ENCODE peak calls at places on chromosomes 6 and 20, in five cellular contexts. M is upper lobe of right lung; L is right atrium auricular region; U is MM.1S; S is CD4-positive, alpha-beta memory T cell. Q is an unnamed sample.

GRCh38 chr6:42075159-42075838 is 25.0 kb downstream of the TAF8 start:
- DNase-seq in M (peak; percentile 90), L (peak; percentile 88), U (peak; percentile 39), S (peak; percentile 36), Q (peak; percentile 70)

GRCh38 chr6:149266659-149267058 is 50.9 kb upstream of the TAB2 start:
- DNase-seq in M (no peak), L (no peak), U (peak; percentile 43), S (no peak), Q (no peak)

GRCh38 chr6:139436521-139437348 is 62.3 kb upstream of the CITED2 start:
- DNase-seq in M (no peak), L (no peak), U (no peak), S (no peak), Q (no peak)

GRCh38 chr6:113306552-113307145 is 550.5 kb upstream of the MARCKS start:
- DNase-seq in M (peak; percentile 68), L (peak; percentile 62), U (peak; percentile 55), S (peak; percentile 22), Q (peak; percentile 62)

GRCh38 chr6:44020148-44020547 is 107.1 kb downstream of the MRPL14 start:
- DNase-seq in M (peak; percentile 30), L (no peak), U (no peak), S (no peak), Q (no peak)

GRCh38 chr6:152309648-152310047 is 327.5 kb downstream of the SYNE1 start:
- DNase-seq in M (no peak), L (no peak), U (peak; percentile 12), S (peak; percentile 79), Q (no peak)

GRCh38 chr6:85792278-85792677 is 149.6 kb upstream of the SYNCRIP start:
- DNase-seq in M (no peak), L (no peak), U (no peak), S (no peak), Q (no peak)

GRCh38 chr20:59273699-59274380 is 26.6 kb upstream of the EDN3 start:
- DNase-seq in M (no peak), L (no peak), U (no peak), S (no peak), Q (no peak)

GRCh38 chr20:53136473-53136872 is 164.3 kb downstream of the TSHZ2 start:
- DNase-seq in M (no peak), L (no peak), U (no peak), S (no peak), Q (no peak)

GRCh38 chr6:21946298-21946783 is 350.5 kb downstream of the PRL start:
- DNase-seq in M (no peak), L (no peak), U (no peak), S (no peak), Q (no peak)

GRCh38 chr20:53750827-53751393 is 157.3 kb upstream of the ZNF217 start:
- DNase-seq in M (no peak), L (no peak), U (no peak), S (no peak), Q (no peak)

GRCh38 chr20:18507218-18508191 is at the start of gene SEC23B:
- DNase-seq in M (peak; percentile 99), L (peak; percentile 99), U (peak; percentile 98), S (peak; percentile 100), Q (peak; percentile 98)

GRCh38 chr6:3159805-3160781 is 2.7 kb upstream of the TUBB2A start:
- DNase-seq in M (no peak), L (no peak), U (no peak), S (peak; percentile 78), Q (no peak)

GRCh38 chr6:137646506-137646905 is 152.3 kb upstream of the OLIG3 start:
- DNase-seq in M (no peak), L (no peak), U (no peak), S (no peak), Q (no peak)

GRCh38 chr6:106746660-106747059 is 117.3 kb downstream of the QRSL1 start:
- DNase-seq in M (no peak), L (no peak), U (no peak), S (no peak), Q (peak; percentile 71)

GRCh38 chr20:57676517-57677322 is 33.1 kb downstream of the PMEPA1 start:
- DNase-seq in M (no peak), L (no peak), U (no peak), S (no peak), Q (peak; percentile 56)

GRCh38 chr6:5425267-5425666 is 164.0 kb downstream of the FARS2 start:
- DNase-seq in M (no peak), L (no peak), U (no peak), S (no peak), Q (no peak)

GRCh38 chr20:63178889-63179751 is 36.8 kb downstream of the YTHDF1 start:
- DNase-seq in M (no peak), L (no peak), U (peak; percentile 20), S (peak; percentile 69), Q (peak; percentile 79)

GRCh38 chr20:62710886-62711702 is 2.5 kb downstream of the NTSR1 start:
- DNase-seq in M (no peak), L (no peak), U (no peak), S (no peak), Q (no peak)

GRCh38 chr6:168181316-168181715 is 102.3 kb upstream of the FRMD1 start:
- DNase-seq in M (no peak), L (no peak), U (no peak), S (no peak), Q (no peak)

GRCh38 chr6:139533573-139534471 is 159.4 kb upstream of the CITED2 start:
- DNase-seq in M (peak; percentile 71), L (no peak), U (peak; percentile 10), S (no peak), Q (no peak)

GRCh38 chr6:157907651-157908050 is 74.0 kb upstream of the SYNJ2 start:
- DNase-seq in M (no peak), L (no peak), U (no peak), S (no peak), Q (no peak)

GRCh38 chr20:7858851-7859250 is 81.4 kb downstream of the HAO1 start:
- DNase-seq in M (no peak), L (no peak), U (no peak), S (no peak), Q (no peak)

GRCh38 chr6:170222498-170223471 is 68.1 kb downstream of the DLL1 start:
- DNase-seq in M (peak; percentile 69), L (no peak), U (no peak), S (no peak), Q (no peak)

GRCh38 chr6:150967381-150967780 is 101.9 kb downstream of the MTHFD1L start:
- DNase-seq in M (no peak), L (no peak), U (no peak), S (no peak), Q (no peak)

GRCh38 chr6:150964765-150965164 is 99.3 kb downstream of the MTHFD1L start:
- DNase-seq in M (no peak), L (no peak), U (no peak), S (no peak), Q (no peak)

GRCh38 chr6:150959071-150959637 is 93.7 kb downstream of the MTHFD1L start:
- DNase-seq in M (no peak), L (no peak), U (no peak), S (no peak), Q (no peak)

GRCh38 chr6:150966786-150967185 is 101.3 kb downstream of the MTHFD1L start:
- DNase-seq in M (no peak), L (no peak), U (no peak), S (no peak), Q (no peak)

DNA sequence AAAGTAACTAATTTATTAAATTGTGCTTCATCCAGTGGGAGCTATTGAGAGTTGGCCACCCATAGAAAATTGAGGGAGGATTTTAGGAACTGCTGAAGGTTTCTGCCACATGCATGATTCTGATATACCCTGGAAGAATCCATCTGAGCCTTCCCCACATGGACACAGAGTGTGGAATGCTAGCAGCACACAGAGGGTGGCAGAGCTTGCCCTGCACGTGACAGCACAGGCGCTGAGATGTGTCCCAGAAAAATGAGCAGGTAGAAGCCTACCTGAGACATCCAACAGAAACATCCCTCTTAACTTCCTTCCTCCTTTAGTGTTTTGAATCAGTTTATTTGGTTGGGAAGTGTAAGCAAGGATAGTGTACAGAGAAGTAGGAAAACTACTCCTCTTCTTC is 96.9 kb downstream of the MTHFD1L start:
- DNase-seq in M (no peak), L (no peak), U (no peak), S (no peak), Q (no peak)
- H3K36me3 ChIP-seq in M (peaks cover 12% of the 10 kb centered on the region), L (no peaks in the 10 kb centered on the region), U (no peaks in the 10 kb centered on the region), S (no peaks in the 10 kb centered on the region), Q (peaks cover 15% of the 10 kb centered on the region)

DNA sequence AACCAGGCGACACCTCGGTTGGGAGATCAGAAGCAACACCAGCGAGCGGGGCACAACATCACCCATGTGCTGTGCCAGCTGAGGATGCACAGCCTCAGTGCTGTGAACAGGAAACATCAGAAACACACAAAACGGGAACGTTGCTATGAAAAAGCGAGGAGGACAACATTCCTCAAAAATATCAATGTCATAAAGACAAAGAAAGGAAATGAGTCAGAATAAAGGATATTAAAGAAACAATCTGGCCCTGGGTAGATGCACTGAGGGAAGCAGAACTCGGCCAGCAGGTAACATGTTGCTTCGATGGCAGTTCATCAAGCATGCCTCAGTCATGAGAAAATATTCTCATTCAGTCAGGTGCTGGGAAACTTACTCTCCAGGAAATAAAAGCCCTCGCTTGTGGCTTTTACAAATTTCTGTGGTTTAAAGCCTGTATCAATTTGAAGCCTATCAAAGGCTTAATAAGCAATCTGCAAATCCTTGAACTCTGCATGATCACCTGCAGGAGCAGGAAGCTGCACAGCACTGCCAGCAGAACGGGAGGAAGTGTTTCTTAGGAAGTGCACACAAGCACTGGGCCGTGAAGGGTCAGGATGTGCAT is 77.5 kb downstream of the GINS1 start:
- DNase-seq in M (no peak), L (no peak), U (peak; percentile 44), S (no peak), Q (no peak)
- H3K36me3 ChIP-seq in M (peaks cover 4% of the 10 kb centered on the region), L (peaks cover 3% of the 10 kb centered on the region), U (no peaks in the 10 kb centered on the region), S (no peaks in the 10 kb centered on the region), Q (no peaks in the 10 kb centered on the region)

GRCh38 chr6:17673543-17674254 is 33.0 kb downstream of the NUP153 start:
- DNase-seq in M (no peak), L (no peak), U (no peak), S (no peak), Q (no peak)
- H3K36me3 ChIP-seq in M (peaks cover 59% of the 10 kb centered on the region), L (peaks cover 42% of the 10 kb centered on the region), U (peaks cover 4% of the 10 kb centered on the region), S (peaks cover 38% of the 10 kb centered on the region), Q (peaks cover 67% of the 10 kb centered on the region)

GRCh38 chr20:44480097-44480496 is 4.4 kb downstream of the TTPAL start:
- DNase-seq in M (no peak), L (no peak), U (no peak), S (no peak), Q (no peak)
- H3K36me3 ChIP-seq in M (peaks cover 38% of the 10 kb centered on the region), L (peaks cover 39% of the 10 kb centered on the region), U (no peaks in the 10 kb centered on the region), S (peaks cover 21% of the 10 kb centered on the region), Q (peaks cover 23% of the 10 kb centered on the region)

GRCh38 chr6:121285041-121285440 is 49.2 kb downstream of the TBC1D32 start:
- DNase-seq in M (no peak), L (no peak), U (no peak), S (no peak), Q (no peak)
- H3K36me3 ChIP-seq in M (no peaks in the 10 kb centered on the region), L (no peaks in the 10 kb centered on the region), U (no peaks in the 10 kb centered on the region), S (no peaks in the 10 kb centered on the region), Q (peaks cover 15% of the 10 kb centered on the region)

DNA sequence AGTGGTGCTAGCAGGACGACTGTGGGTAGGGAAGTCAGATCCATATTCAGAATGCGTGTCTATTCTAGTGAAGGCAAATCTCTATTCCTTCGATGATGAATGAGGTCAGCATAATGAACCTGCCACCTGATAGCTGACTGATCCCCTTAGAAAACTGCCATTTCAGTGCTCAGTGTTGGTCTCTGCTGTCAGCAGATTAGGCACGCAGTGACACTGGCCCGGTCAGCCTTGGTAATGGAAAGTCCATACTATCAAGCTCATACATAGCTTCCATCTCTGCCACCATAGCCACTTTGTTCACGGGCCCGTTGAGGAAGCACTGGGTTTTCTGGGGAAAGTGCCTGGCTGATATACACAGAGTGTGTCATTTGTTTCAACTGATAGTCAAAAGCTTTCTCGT is 54.0 kb downstream of the C6orf52 start:
- DNase-seq in M (no peak), L (no peak), U (no peak), S (no peak), Q (no peak)
- H3K36me3 ChIP-seq in M (no peaks in the 10 kb centered on the region), L (no peaks in the 10 kb centered on the region), U (no peaks in the 10 kb centered on the region), S (no peaks in the 10 kb centered on the region), Q (no peaks in the 10 kb centered on the region)

Q was measured in Karpas-422.